ENCODE peak calls at places on chromosomes 3 and 15, in five cellular contexts. One of them, this sample, is unnamed.

GRCh38 chr3:58173670-58174472 is 36.9 kb downstream of the DNASE1L3 start:
- DNase-seq in OCI-M1: peak; percentile 36
- DNase-seq in tibial nerve: no peak
- DNase-seq in hepatocyte: peak; percentile 63
- DNase-seq in OCI-LY7: peak; percentile 58
- DNase-seq in this sample: no peak

GRCh38 chr3:194574639-194575483 is 58.4 kb downstream of the TMEM44 start:
- DNase-seq in OCI-LY7: no peak
- DNase-seq in hepatocyte: no peak
- DNase-seq in tibial nerve: no peak
- DNase-seq in OCI-M1: peak; percentile 9
- DNase-seq in this sample: peak; percentile 39

GRCh38 chr3:110995461-110996226 is 76.0 kb upstream of the NECTIN3 start:
- DNase-seq in OCI-LY7: no peak
- DNase-seq in hepatocyte: no peak
- DNase-seq in tibial nerve: no peak
- DNase-seq in OCI-M1: no peak
- DNase-seq in this sample: no peak

GRCh38 chr3:64915778-64916177 is 228.0 kb upstream of the ADAMTS9 start:
- DNase-seq in hepatocyte: peak; percentile 52
- DNase-seq in tibial nerve: no peak
- DNase-seq in OCI-LY7: no peak
- DNase-seq in OCI-M1: no peak
- DNase-seq in this sample: no peak

GRCh38 chr3:94082412-94082937 is 19.6 kb downstream of the NSUN3 start:
- DNase-seq in hepatocyte: no peak
- DNase-seq in OCI-M1: no peak
- DNase-seq in tibial nerve: no peak
- DNase-seq in OCI-LY7: no peak
- DNase-seq in this sample: no peak

GRCh38 chr3:73498764-73499622 is 125.7 kb downstream of the PDZRN3 start:
- DNase-seq in OCI-M1: no peak
- DNase-seq in hepatocyte: no peak
- DNase-seq in tibial nerve: no peak
- DNase-seq in OCI-LY7: no peak
- DNase-seq in this sample: no peak

GRCh38 chr3:12190221-12190807 is 31.6 kb upstream of the TIMP4 start:
- DNase-seq in OCI-LY7: no peak
- DNase-seq in OCI-M1: no peak
- DNase-seq in tibial nerve: no peak
- DNase-seq in hepatocyte: no peak
- DNase-seq in this sample: no peak

GRCh38 chr3:102089904-102090492 is 240.7 kb downstream of the NFKBIZ start:
- DNase-seq in OCI-M1: no peak
- DNase-seq in hepatocyte: peak; percentile 77
- DNase-seq in tibial nerve: no peak
- DNase-seq in OCI-LY7: no peak
- DNase-seq in this sample: no peak

GRCh38 chr15:70436428-70436827 is 326.9 kb downstream of the UACA start:
- DNase-seq in OCI-LY7: no peak
- DNase-seq in hepatocyte: no peak
- DNase-seq in tibial nerve: no peak
- DNase-seq in OCI-M1: peak; percentile 27
- DNase-seq in this sample: no peak

GRCh38 chr15:75929799-75930565 is 26.3 kb downstream of the FBXO22 start:
- DNase-seq in OCI-M1: no peak
- DNase-seq in tibial nerve: no peak
- DNase-seq in hepatocyte: no peak
- DNase-seq in OCI-LY7: no peak
- DNase-seq in this sample: no peak

GRCh38 chr3:157606392-157607197 is 103.4 kb upstream of the VEPH1 start:
- DNase-seq in OCI-LY7: peak; percentile 58
- DNase-seq in tibial nerve: peak; percentile 43
- DNase-seq in hepatocyte: peak; percentile 81
- DNase-seq in OCI-M1: peak; percentile 57
- DNase-seq in this sample: peak; percentile 67

GRCh38 chr15:28262438-28262837 is 59.5 kb downstream of the HERC2 start:
- DNase-seq in hepatocyte: no peak
- DNase-seq in OCI-M1: no peak
- DNase-seq in tibial nerve: no peak
- DNase-seq in OCI-LY7: no peak
- DNase-seq in this sample: no peak

GRCh38 chr15:67013696-67014095 is 51.7 kb upstream of the SMAD3 start:
- DNase-seq in hepatocyte: no peak
- DNase-seq in OCI-LY7: no peak
- DNase-seq in tibial nerve: no peak
- DNase-seq in OCI-M1: no peak
- DNase-seq in this sample: no peak

GRCh38 chr3:45978348-45978747 is 17.3 kb downstream of the FYCO1 start:
- DNase-seq in OCI-M1: no peak
- DNase-seq in OCI-LY7: no peak
- DNase-seq in tibial nerve: no peak
- DNase-seq in hepatocyte: peak; percentile 35
- DNase-seq in this sample: no peak

GRCh38 chr15:77907824-77908751 is 169.4 kb downstream of the TBC1D2B start:
- DNase-seq in tibial nerve: no peak
- DNase-seq in OCI-LY7: peak; percentile 77
- DNase-seq in OCI-M1: peak; percentile 78
- DNase-seq in hepatocyte: peak; percentile 61
- DNase-seq in this sample: peak; percentile 43

GRCh38 chr3:88000853-88001252 is 58.0 kb downstream of the CGGBP1 start:
- DNase-seq in OCI-LY7: peak; percentile 33
- DNase-seq in OCI-M1: peak; percentile 27
- DNase-seq in tibial nerve: no peak
- DNase-seq in hepatocyte: peak; percentile 35
- DNase-seq in this sample: no peak

GRCh38 chr3:122962149-122962548 is 65.4 kb downstream of the SEMA5B start:
- DNase-seq in OCI-LY7: no peak
- DNase-seq in hepatocyte: no peak
- DNase-seq in OCI-M1: no peak
- DNase-seq in tibial nerve: no peak
- DNase-seq in this sample: no peak

GRCh38 chr3:125025647-125026046 is 30.1 kb downstream of the HEG1 start:
- DNase-seq in hepatocyte: no peak
- DNase-seq in tibial nerve: no peak
- DNase-seq in OCI-M1: no peak
- DNase-seq in OCI-LY7: no peak
- DNase-seq in this sample: no peak

GRCh38 chr15:63997715-63998442 is 48.4 kb downstream of the DAPK2 start:
- DNase-seq in OCI-LY7: no peak
- DNase-seq in hepatocyte: no peak
- DNase-seq in OCI-M1: no peak
- DNase-seq in tibial nerve: no peak
- DNase-seq in this sample: no peak